ENCODE peak calls at places on chromosome 10, in ten cellular contexts. Z, D, B, F, I, N, W, Q, P and T are unnamed samples.

GRCh38 chr10:74750848-74751274 is 75.5 kb upstream of the KAT6B start:
- DNase-seq in Z (no peak), D (peak; percentile 9), B (peak; percentile 25), F (no peak), I (no peak), N (no peak), W (no peak), Q (no peak), P (no peak), T (no peak)

GRCh38 chr10:51079766-51080165 is 5.5 kb downstream of the PRKG1 start:
- DNase-seq in Z (no peak), D (no peak), B (no peak), F (no peak), I (no peak), N (no peak), W (no peak), Q (no peak), P (no peak), T (no peak)

GRCh38 chr10:14325325-14325955 is 5.3 kb downstream of the FRMD4A start:
- DNase-seq in Z (no peak), D (peak; percentile 50), B (no peak), F (peak; percentile 3), I (peak; percentile 12), N (peak; percentile 61), W (peak; percentile 46), Q (no peak), P (no peak), T (peak; percentile 3)

GRCh38 chr10:29929006-29929405 is 130.4 kb downstream of the JCAD start:
- DNase-seq in Z (no peak), D (no peak), B (no peak), F (no peak), I (no peak), N (no peak), W (no peak), Q (no peak), P (no peak), T (no peak)

GRCh38 chr10:7121154-7121797 is 289.6 kb downstream of the SFMBT2 start:
- DNase-seq in Z (peak; percentile 27), D (peak; percentile 42), B (no peak), F (no peak), I (peak; percentile 10), N (peak; percentile 60), W (peak; percentile 78), Q (peak; percentile 15), P (no peak), T (peak; percentile 57)

GRCh38 chr10:87841215-87841614 is 22.1 kb downstream of the KLLN start:
- DNase-seq in Z (no peak), D (no peak), B (no peak), F (no peak), I (peak; percentile 52), N (no peak), W (no peak), Q (peak; percentile 18), P (no peak), T (no peak)

GRCh38 chr10:35178305-35178704 is 51.7 kb downstream of the CREM start:
- DNase-seq in Z (no peak), D (no peak), B (no peak), F (no peak), I (no peak), N (no peak), W (no peak), Q (no peak), P (no peak), T (no peak)

GRCh38 chr10:6844251-6844650 is 264.2 kb upstream of the PRKCQ start:
- DNase-seq in Z (no peak), D (no peak), B (no peak), F (no peak), I (no peak), N (no peak), W (no peak), Q (no peak), P (no peak), T (no peak)

GRCh38 chr10:101042667-101043355 is 11.8 kb downstream of the SFXN3 start:
- DNase-seq in Z (peak; percentile 74), D (peak; percentile 99), B (peak; percentile 83), F (peak; percentile 90), I (peak; percentile 95), N (peak; percentile 100), W (peak; percentile 89), Q (peak; percentile 93), P (peak; percentile 99), T (peak; percentile 96)

GRCh38 chr10:99661370-99661749 is 2.1 kb downstream of the ENTPD7 start:
- DNase-seq in Z (no peak), D (no peak), B (no peak), F (peak; percentile 86), I (peak; percentile 93), N (no peak), W (no peak), Q (peak; percentile 89), P (peak; percentile 93), T (no peak)

GRCh38 chr10:34702093-34702952 is 112.8 kb downstream of the PARD3 start:
- DNase-seq in Z (no peak), D (no peak), B (no peak), F (no peak), I (no peak), N (no peak), W (no peak), Q (no peak), P (no peak), T (no peak)

GRCh38 chr10:84342584-84342983 is 14.2 kb downstream of the CCSER2 start:
- DNase-seq in Z (no peak), D (no peak), B (no peak), F (no peak), I (no peak), N (no peak), W (no peak), Q (no peak), P (no peak), T (no peak)

GRCh38 chr10:116470768-116471415 is 43.2 kb downstream of the PNLIPRP3 start:
- DNase-seq in Z (no peak), D (peak; percentile 45), B (no peak), F (no peak), I (no peak), N (no peak), W (peak; percentile 4), Q (peak; percentile 13), P (no peak), T (peak; percentile 56)

GRCh38 chr10:73841526-73842285 is 30.3 kb upstream of the NDST2 start:
- DNase-seq in Z (no peak), D (no peak), B (no peak), F (no peak), I (peak; percentile 42), N (no peak), W (no peak), Q (peak; percentile 26), P (peak; percentile 31), T (no peak)

GRCh38 chr10:29131952-29132820 is 156.7 kb upstream of the LYZL1 start:
- DNase-seq in Z (no peak), D (no peak), B (no peak), F (peak; percentile 19), I (peak; percentile 19), N (no peak), W (no peak), Q (peak; percentile 51), P (peak; percentile 37), T (no peak)

GRCh38 chr10:49365675-49366415 is 30.0 kb downstream of the DRGX start:
- DNase-seq in Z (no peak), D (peak; percentile 12), B (no peak), F (no peak), I (no peak), N (no peak), W (no peak), Q (no peak), P (peak; percentile 72), T (no peak)

GRCh38 chr10:34449836-34450235 is 365.3 kb downstream of the PARD3 start:
- DNase-seq in Z (no peak), D (no peak), B (no peak), F (no peak), I (peak; percentile 47), N (no peak), W (no peak), Q (no peak), P (no peak), T (no peak)

DNA sequence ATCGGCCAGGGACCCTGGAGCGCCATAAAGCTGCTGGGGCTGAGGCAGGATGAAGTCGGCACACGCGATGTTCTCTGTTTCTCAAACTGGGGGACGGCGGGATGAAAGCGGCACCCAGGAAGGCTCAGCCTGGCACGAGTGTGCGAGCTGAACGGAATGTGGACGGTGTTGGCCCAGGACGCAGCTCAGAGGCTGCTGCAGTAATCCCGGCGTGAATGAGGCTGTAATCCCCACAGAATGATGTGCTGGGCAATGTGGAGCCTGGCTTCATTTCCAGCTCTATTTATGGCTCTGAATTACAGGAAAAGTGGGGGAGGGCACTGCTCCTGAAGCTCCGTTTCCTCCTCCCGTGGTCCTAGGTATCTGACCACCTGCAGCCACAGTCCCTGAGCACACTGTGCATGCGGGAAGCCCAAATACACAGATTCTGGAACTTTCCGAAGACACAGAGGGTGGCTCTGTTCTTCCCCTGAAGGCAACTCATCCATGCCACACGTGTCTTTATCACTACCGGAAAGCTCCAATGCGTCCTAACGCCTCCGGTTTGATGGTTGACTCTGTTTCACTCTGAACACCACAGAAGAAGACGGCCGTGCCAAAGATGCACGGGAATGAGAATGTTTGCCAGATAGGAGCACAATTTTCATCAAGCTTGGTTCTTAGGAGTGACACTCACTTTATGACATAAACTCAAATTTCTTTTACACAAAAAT is 37.6 kb downstream of the KLF6 start:
- DNase-seq in Z (no peak), D (no peak), B (no peak), F (no peak), I (no peak), N (no peak), W (no peak), Q (no peak), P (no peak), T (no peak)
- H3K4me1 ChIP-seq in Z (no peaks in the 10 kb centered on the region), D (no peaks in the 10 kb centered on the region), B (peaks cover 6% of the 10 kb centered on the region), F (peaks cover 8% of the 10 kb centered on the region), I (peaks cover 11% of the 10 kb centered on the region), N (peaks cover 35% of the 10 kb centered on the region), W (no peaks in the 10 kb centered on the region), Q (peaks cover 8% of the 10 kb centered on the region), P (peaks cover 6% of the 10 kb centered on the region), T (no peaks in the 10 kb centered on the region)

DNA sequence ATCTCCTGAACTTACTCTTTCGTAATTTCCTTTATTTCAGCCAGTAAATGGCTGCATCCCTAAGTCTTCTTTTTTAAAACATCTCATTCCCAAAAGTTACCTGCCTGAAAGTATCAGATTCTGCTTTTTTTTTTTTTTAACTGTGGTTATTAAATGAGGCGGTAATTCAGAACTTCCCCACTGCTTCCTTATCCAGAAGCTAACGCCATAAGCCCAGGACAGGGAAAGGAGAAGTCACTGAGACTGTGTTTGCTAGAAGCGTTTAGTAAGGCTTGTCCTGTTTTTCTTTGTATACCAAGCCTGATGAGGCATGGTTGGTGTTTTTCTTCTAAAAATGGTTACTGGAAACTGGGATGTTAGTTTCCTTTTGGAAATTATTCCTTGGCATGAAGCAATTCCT is 197.8 kb downstream of the CELF2 start:
- DNase-seq in Z (no peak), D (no peak), B (no peak), F (no peak), I (no peak), N (no peak), W (no peak), Q (no peak), P (no peak), T (no peak)
- H3K4me1 ChIP-seq in Z (peaks cover 89% of the 10 kb centered on the region), D (no peaks in the 10 kb centered on the region), B (peaks cover 42% of the 10 kb centered on the region), F (no peaks in the 10 kb centered on the region), I (no peaks in the 10 kb centered on the region), N (peaks cover 30% of the 10 kb centered on the region), W (no peaks in the 10 kb centered on the region), Q (no peaks in the 10 kb centered on the region), P (no peaks in the 10 kb centered on the region), T (no peaks in the 10 kb centered on the region)

GRCh38 chr10:71737356-71738172 is 18.0 kb upstream of the C10orf105 start:
- DNase-seq in Z (no peak), D (peak; percentile 27), B (no peak), F (no peak), I (no peak), N (no peak), W (no peak), Q (no peak), P (no peak), T (no peak)
- H3K4me1 ChIP-seq in Z (peaks cover 95% of the 10 kb centered on the region), D (peaks cover 17% of the 10 kb centered on the region), B (peaks cover 17% of the 10 kb centered on the region), F (no peaks in the 10 kb centered on the region), I (peaks cover 2% of the 10 kb centered on the region), N (peaks cover 52% of the 10 kb centered on the region), W (peaks cover 42% of the 10 kb centered on the region), Q (peaks cover 2% of the 10 kb centered on the region), P (no peaks in the 10 kb centered on the region), T (no peaks in the 10 kb centered on the region)

GRCh38 chr10:1054684-1055083 is 1.5 kb upstream of the WDR37 start:
- DNase-seq in Z (no peak), D (no peak), B (no peak), F (no peak), I (no peak), N (no peak), W (no peak), Q (no peak), P (no peak), T (no peak)
- H3K4me1 ChIP-seq in Z (peaks cover 59% of the 10 kb centered on the region), D (peaks cover 17% of the 10 kb centered on the region), B (peaks cover 11% of the 10 kb centered on the region), F (peaks cover 24% of the 10 kb centered on the region), I (peaks cover 5% of the 10 kb centered on the region), N (peaks cover 62% of the 10 kb centered on the region), W (peaks cover 47% of the 10 kb centered on the region), Q (peaks cover 7% of the 10 kb centered on the region), P (peaks cover 33% of the 10 kb centered on the region), T (peaks cover 30% of the 10 kb centered on the region)